ENCODE peak calls at places on chromosomes 6 and 20, in four cellular contexts. One of them, this sample, is unnamed.

GRCh38 chr6:24558516-24558915 is 63.7 kb downstream of the ALDH5A1 start:
- DNase-seq in pancreas: no peak
- DNase-seq in psoas muscle: no peak
- DNase-seq in OCI-LY7: no peak
- DNase-seq in this sample: no peak

GRCh38 chr6:40586800-40587201 is 363 bp downstream of the LRFN2 start:
- DNase-seq in pancreas: no peak
- DNase-seq in psoas muscle: no peak
- DNase-seq in OCI-LY7: no peak
- DNase-seq in this sample: no peak

GRCh38 chr6:77368660-77369313 is 94.5 kb downstream of the HTR1B start:
- DNase-seq in pancreas: no peak
- DNase-seq in psoas muscle: no peak
- DNase-seq in OCI-LY7: no peak
- DNase-seq in this sample: peak; percentile 24

GRCh38 chr6:50891290-50891689 is 72.6 kb downstream of the TFAP2B start:
- DNase-seq in pancreas: no peak
- DNase-seq in psoas muscle: no peak
- DNase-seq in OCI-LY7: no peak
- DNase-seq in this sample: no peak

GRCh38 chr6:81938014-81938761 is 185.7 kb upstream of the TENT5A start:
- DNase-seq in pancreas: no peak
- DNase-seq in psoas muscle: no peak
- DNase-seq in OCI-LY7: no peak
- DNase-seq in this sample: no peak

GRCh38 chr20:58374906-58375760 is 13.9 kb upstream of the VAPB start:
- DNase-seq in pancreas: no peak
- DNase-seq in psoas muscle: no peak
- DNase-seq in OCI-LY7: no peak
- DNase-seq in this sample: no peak

GRCh38 chr20:53608456-53609413 is 15.1 kb upstream of the ZNF217 start:
- DNase-seq in pancreas: peak; percentile 58
- DNase-seq in psoas muscle: no peak
- DNase-seq in OCI-LY7: no peak
- DNase-seq in this sample: no peak

GRCh38 chr20:47252879-47253307 is 103.6 kb downstream of the ZMYND8 start:
- DNase-seq in pancreas: no peak
- DNase-seq in psoas muscle: no peak
- DNase-seq in OCI-LY7: no peak
- DNase-seq in this sample: no peak

GRCh38 chr20:37943501-37944455 is 40.9 kb downstream of the VSTM2L start:
- DNase-seq in pancreas: peak; percentile 58
- DNase-seq in psoas muscle: no peak
- DNase-seq in OCI-LY7: no peak
- DNase-seq in this sample: peak; percentile 36

GRCh38 chr20:7627734-7628663 is 312.3 kb downstream of the HAO1 start:
- DNase-seq in pancreas: no peak
- DNase-seq in psoas muscle: no peak
- DNase-seq in OCI-LY7: no peak
- DNase-seq in this sample: no peak

GRCh38 chr6:134720353-134721094 is 229.4 kb downstream of the ALDH8A1 start:
- DNase-seq in pancreas: no peak
- DNase-seq in psoas muscle: no peak
- DNase-seq in OCI-LY7: no peak
- DNase-seq in this sample: no peak

GRCh38 chr20:63775096-63775978 is 35.8 kb downstream of the SLC2A4RG start:
- DNase-seq in pancreas: no peak
- DNase-seq in psoas muscle: peak; percentile 59
- DNase-seq in OCI-LY7: peak; percentile 53
- DNase-seq in this sample: no peak

GRCh38 chr20:642398-643174 is 10.4 kb downstream of the SRXN1 start:
- DNase-seq in pancreas: no peak
- DNase-seq in psoas muscle: no peak
- DNase-seq in OCI-LY7: no peak
- DNase-seq in this sample: no peak

GRCh38 chr6:137866200-137866913 is 702 bp upstream of the TNFAIP3 start:
- DNase-seq in pancreas: peak; percentile 82
- DNase-seq in psoas muscle: peak; percentile 61
- DNase-seq in OCI-LY7: no peak
- DNase-seq in this sample: peak; percentile 63

GRCh38 chr20:57381596-57382503 is 9.3 kb upstream of the RBM38 start:
- DNase-seq in pancreas: peak; percentile 93
- DNase-seq in psoas muscle: peak; percentile 77
- DNase-seq in OCI-LY7: peak; percentile 83
- DNase-seq in this sample: peak; percentile 85

GRCh38 chr6:160739955-160740354 is 37.9 kb downstream of the PLG start:
- DNase-seq in pancreas: no peak
- DNase-seq in psoas muscle: no peak
- DNase-seq in OCI-LY7: no peak
- DNase-seq in this sample: no peak

GRCh38 chr6:169832247-169832948 is 81.0 kb downstream of the ERMARD start:
- DNase-seq in pancreas: no peak
- DNase-seq in psoas muscle: no peak
- DNase-seq in OCI-LY7: no peak
- DNase-seq in this sample: no peak

GRCh38 chr20:62062661-62063600 is 2.8 kb downstream of the TAF4 start:
- DNase-seq in pancreas: peak; percentile 51
- DNase-seq in psoas muscle: no peak
- DNase-seq in OCI-LY7: no peak
- DNase-seq in this sample: no peak

GRCh38 chr6:37974381-37974780 is 154.9 kb downstream of the ZFAND3 start:
- DNase-seq in pancreas: no peak
- DNase-seq in psoas muscle: no peak
- DNase-seq in OCI-LY7: no peak
- DNase-seq in this sample: no peak

GRCh38 chr6:169984181-169985120 is 233.0 kb downstream of the ERMARD start:
- DNase-seq in pancreas: no peak
- DNase-seq in psoas muscle: no peak
- DNase-seq in OCI-LY7: no peak
- DNase-seq in this sample: no peak

GRCh38 chr6:165552248-165552736 is 110.7 kb downstream of the PDE10A start:
- DNase-seq in pancreas: peak; percentile 24
- DNase-seq in psoas muscle: no peak
- DNase-seq in OCI-LY7: no peak
- DNase-seq in this sample: no peak

GRCh38 chr6:26064619-26065257 is 22.5 kb upstream of the HFE start:
- DNase-seq in pancreas: no peak
- DNase-seq in psoas muscle: no peak
- DNase-seq in OCI-LY7: peak; percentile 75
- DNase-seq in this sample: no peak

GRCh38 chr6:116087437-116088027 is 13.1 kb upstream of the NT5DC1 start:
- DNase-seq in pancreas: no peak
- DNase-seq in psoas muscle: no peak
- DNase-seq in OCI-LY7: no peak
- DNase-seq in this sample: no peak

GRCh38 chr6:43698584-43699349 is 11.2 kb upstream of the MRPS18A start:
- DNase-seq in pancreas: no peak
- DNase-seq in psoas muscle: peak; percentile 76
- DNase-seq in OCI-LY7: no peak
- DNase-seq in this sample: no peak

GRCh38 chr6:155377061-155377460 is 62.8 kb upstream of the TFB1M start:
- DNase-seq in pancreas: no peak
- DNase-seq in psoas muscle: no peak
- DNase-seq in OCI-LY7: no peak
- DNase-seq in this sample: no peak

GRCh38 chr6:134288538-134289203 is 29.2 kb downstream of the SGK1 start:
- DNase-seq in pancreas: no peak
- DNase-seq in psoas muscle: no peak
- DNase-seq in OCI-LY7: no peak
- DNase-seq in this sample: no peak

GRCh38 chr6:170173416-170173990 is 117.4 kb downstream of the DLL1 start:
- DNase-seq in pancreas: no peak
- DNase-seq in psoas muscle: no peak
- DNase-seq in OCI-LY7: no peak
- DNase-seq in this sample: no peak

GRCh38 chr6:351011-351866 is 40.3 kb upstream of the IRF4 start:
- DNase-seq in pancreas: no peak
- DNase-seq in psoas muscle: no peak
- DNase-seq in OCI-LY7: no peak
- DNase-seq in this sample: no peak

GRCh38 chr20:44596010-44596409 is 13.6 kb downstream of the PKIG start:
- DNase-seq in pancreas: no peak
- DNase-seq in psoas muscle: no peak
- DNase-seq in OCI-LY7: peak; percentile 4
- DNase-seq in this sample: no peak

GRCh38 chr6:24864345-24864744 is 65.6 kb upstream of the ARMH2 start:
- DNase-seq in pancreas: no peak
- DNase-seq in psoas muscle: no peak
- DNase-seq in OCI-LY7: no peak
- DNase-seq in this sample: no peak

GRCh38 chr6:33808781-33809180 is 5.0 kb upstream of the MLN start:
- DNase-seq in pancreas: no peak
- DNase-seq in psoas muscle: no peak
- DNase-seq in OCI-LY7: no peak
- DNase-seq in this sample: no peak

GRCh38 chr6:155219858-155220301 is 43.9 kb upstream of the CLDN20 start:
- DNase-seq in pancreas: no peak
- DNase-seq in psoas muscle: no peak
- DNase-seq in OCI-LY7: no peak
- DNase-seq in this sample: no peak

GRCh38 chr6:43886067-43886461 is 116.1 kb downstream of the VEGFA start:
- DNase-seq in pancreas: no peak
- DNase-seq in psoas muscle: no peak
- DNase-seq in OCI-LY7: no peak
- DNase-seq in this sample: no peak

GRCh38 chr6:54879188-54879985 is 32.8 kb downstream of the FAM83B start:
- DNase-seq in pancreas: no peak
- DNase-seq in psoas muscle: no peak
- DNase-seq in OCI-LY7: no peak
- DNase-seq in this sample: no peak

GRCh38 chr6:32113386-32114352 is 4.5 kb upstream of the TNXB start:
- DNase-seq in pancreas: peak; percentile 76
- DNase-seq in psoas muscle: peak; percentile 86
- DNase-seq in OCI-LY7: no peak
- DNase-seq in this sample: no peak

GRCh38 chr6:11538049-11538798 is 675 bp downstream of the TMEM170B start:
- DNase-seq in pancreas: peak; percentile 82
- DNase-seq in psoas muscle: peak; percentile 34
- DNase-seq in OCI-LY7: peak; percentile 30
- DNase-seq in this sample: peak; percentile 52
- H3K27ac ChIP-seq in pancreas: peak overlapping the region; percentile 77
- H3K27ac ChIP-seq in psoas muscle: peak overlapping the region; percentile 83
- H3K27ac ChIP-seq in OCI-LY7: no peak overlapping the region
- H3K27ac ChIP-seq in this sample: peak overlapping the region; percentile 79

GRCh38 chr6:127118505-127119360 is at the start of gene RSPO3:
- DNase-seq in pancreas: peak; percentile 36
- DNase-seq in psoas muscle: peak; percentile 38
- DNase-seq in OCI-LY7: no peak
- DNase-seq in this sample: no peak

GRCh38 chr6:127121637-127121960 is 3.1 kb downstream of the RSPO3 start:
- DNase-seq in pancreas: no peak
- DNase-seq in psoas muscle: no peak
- DNase-seq in OCI-LY7: no peak
- DNase-seq in this sample: no peak

GRCh38 chr6:127120109-127120786 is 1.8 kb downstream of the RSPO3 start:
- DNase-seq in pancreas: peak; percentile 72
- DNase-seq in psoas muscle: no peak
- DNase-seq in OCI-LY7: no peak
- DNase-seq in this sample: no peak

GRCh38 chr6:127119361-127120108 is 1.1 kb downstream of the RSPO3 start:
- DNase-seq in pancreas: peak; percentile 60
- DNase-seq in psoas muscle: peak; percentile 21
- DNase-seq in OCI-LY7: no peak
- DNase-seq in this sample: no peak

DNA sequence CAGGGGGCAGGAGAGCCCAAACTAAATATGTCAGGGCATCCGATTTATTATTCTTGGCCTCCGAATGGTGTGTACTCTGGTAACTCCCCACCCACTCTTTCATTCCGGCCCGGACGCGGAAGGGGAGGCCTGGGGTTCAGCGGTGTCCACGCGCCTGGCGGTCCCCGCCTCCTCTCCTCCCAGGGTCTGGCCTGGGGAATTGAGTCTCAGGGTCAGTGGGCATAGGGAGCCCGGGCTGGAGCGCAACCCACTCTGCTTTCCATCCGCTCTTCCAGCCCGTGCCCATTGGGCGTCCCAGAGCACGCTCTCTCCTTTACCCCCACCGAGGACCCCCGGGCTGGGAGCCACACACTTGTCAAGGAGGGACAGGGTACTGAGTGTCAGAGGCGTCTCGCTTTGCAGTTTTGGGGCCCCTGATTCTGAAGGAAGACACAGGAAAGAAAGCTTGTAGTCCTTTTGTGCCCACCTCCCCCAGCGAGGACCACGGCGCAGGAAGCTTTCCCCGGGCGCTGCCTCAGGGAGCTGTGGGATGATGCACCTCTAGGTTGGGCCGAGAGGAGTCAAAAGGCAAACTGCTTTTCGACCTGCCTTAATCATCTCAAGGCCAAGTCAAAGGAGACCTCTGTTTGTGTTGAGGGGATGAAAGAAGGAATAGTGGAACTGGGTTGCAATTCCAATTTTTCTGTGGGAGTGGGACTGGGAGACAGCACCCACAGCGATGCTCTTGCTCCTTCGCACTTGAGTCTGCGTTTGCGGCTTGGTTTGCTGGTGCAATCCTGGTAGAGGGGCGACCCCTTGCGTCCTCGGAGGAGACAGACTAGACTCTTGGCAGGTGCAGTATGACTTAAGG is 2.5 kb downstream of the RSPO3 start:
- DNase-seq in pancreas: peak; percentile 69
- DNase-seq in psoas muscle: peak; percentile 79
- DNase-seq in OCI-LY7: peak; percentile 43
- DNase-seq in this sample: peak; percentile 72
- H3K4me3 ChIP-seq in pancreas: no peak overlapping the region
- H3K4me3 ChIP-seq in psoas muscle: peak overlapping the region; percentile 81
- H3K4me3 ChIP-seq in OCI-LY7: no peak overlapping the region
- H3K4me3 ChIP-seq in this sample: peak overlapping the region; percentile 83

DNA sequence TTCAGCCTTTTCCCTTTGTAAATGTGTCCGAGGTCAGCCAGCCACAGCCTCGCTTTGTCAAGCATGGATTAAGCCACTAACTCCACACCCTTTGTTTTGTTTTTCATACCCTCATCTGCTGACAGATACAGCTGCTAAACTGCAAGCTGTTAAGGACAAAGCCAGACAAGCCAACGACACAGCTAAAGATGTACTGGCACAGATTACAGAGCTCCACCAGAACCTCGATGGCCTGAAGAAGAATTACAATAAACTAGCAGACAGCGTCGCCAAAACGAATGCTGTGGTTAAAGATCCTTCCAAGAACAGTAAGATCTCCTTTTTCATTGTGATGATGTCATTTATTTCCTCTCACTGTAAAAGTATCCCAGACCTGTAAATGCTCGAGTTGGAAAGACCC is 269.3 kb downstream of the ARHGAP18 start:
- DNase-seq in pancreas: no peak
- DNase-seq in psoas muscle: no peak
- DNase-seq in OCI-LY7: no peak
- DNase-seq in this sample: no peak
- H3K27ac ChIP-seq in pancreas: no peak overlapping the region
- H3K27ac ChIP-seq in psoas muscle: no peak overlapping the region
- H3K27ac ChIP-seq in OCI-LY7: no peak overlapping the region
- H3K27ac ChIP-seq in this sample: no peak overlapping the region

GRCh38 chr20:17965042-17965697 is 3.4 kb downstream of the SNX5 start:
- DNase-seq in pancreas: no peak
- DNase-seq in psoas muscle: no peak
- DNase-seq in OCI-LY7: no peak
- DNase-seq in this sample: no peak
- H3K4me3 ChIP-seq in pancreas: no peak overlapping the region
- H3K4me3 ChIP-seq in psoas muscle: peak overlapping the region; percentile 97
- H3K4me3 ChIP-seq in OCI-LY7: peak overlapping the region; percentile 97
- H3K4me3 ChIP-seq in this sample: no peak overlapping the region